ENCODE peak calls at places on chromosomes 2 and 18, in eight cellular contexts. B, Z, J, G, F, R, Q and P are unnamed samples.
A peak's percentile ranks its signal among the peaks of the same experiment; 100 is the strongest.

GRCh38 chr2:165746501-165746900 is 47.5 kb downstream of the GALNT3 start:
- DNase-seq in Q (no peak), J (no peak), B (no peak), G (no peak), Z (no peak), R (peak; percentile 15), F (no peak), P (no peak)

GRCh38 chr2:23073041-23073440 is 311.9 kb upstream of the KLHL29 start:
- DNase-seq in J (no peak), G (no peak), B (no peak), Z (no peak), F (no peak), R (no peak), Q (no peak), P (no peak)

GRCh38 chr2:3071645-3072044 is 306.0 kb downstream of the EIPR1 start:
- DNase-seq in R (no peak), F (no peak), B (no peak), Q (no peak), J (no peak), G (no peak), Z (no peak), P (no peak)

GRCh38 chr2:25041928-25042320 is at the start of gene EFR3B:
- DNase-seq in G (peak; percentile 95), R (peak; percentile 91), F (peak; percentile 86), J (peak; percentile 68), B (peak; percentile 97), Z (peak; percentile 95), Q (no peak), P (peak; percentile 92)

GRCh38 chr2:182763311-182763912 is 47.4 kb downstream of the DNAJC10 start:
- DNase-seq in G (peak; percentile 52), F (no peak), R (peak; percentile 65), J (peak; percentile 18), B (no peak), Z (peak; percentile 2), Q (no peak), P (peak; percentile 33)

GRCh38 chr2:152489364-152489763 is 154.4 kb downstream of the FMNL2 start:
- DNase-seq in F (no peak), Z (no peak), B (no peak), G (no peak), J (no peak), Q (no peak), R (no peak), P (no peak)

GRCh38 chr2:75619992-75620740 is 26.4 kb upstream of the MRPL19 start:
- DNase-seq in B (no peak), R (peak; percentile 56), Z (no peak), F (no peak), G (no peak), Q (no peak), J (no peak), P (no peak)

GRCh38 chr2:88845772-88846661 is 154.5 kb downstream of the RPIA start:
- DNase-seq in F (no peak), J (no peak), Q (no peak), G (no peak), R (no peak), B (no peak), Z (no peak), P (no peak)

GRCh38 chr2:105515581-105516415 is 116.9 kb upstream of the FHL2 start:
- DNase-seq in B (peak; percentile 87), R (peak; percentile 57), F (no peak), J (no peak), Q (no peak), G (no peak), Z (no peak), P (no peak)

GRCh38 chr18:72651033-72651432 is 106.9 kb upstream of the CBLN2 start:
- DNase-seq in B (no peak), F (no peak), Z (no peak), G (no peak), R (no peak), Q (no peak), J (no peak), P (no peak)

GRCh38 chr18:63237486-63237885 is 82.1 kb downstream of the BCL2 start:
- DNase-seq in F (no peak), J (no peak), R (peak; percentile 53), G (peak; percentile 78), Z (no peak), B (no peak), Q (no peak), P (no peak)

GRCh38 chr2:1540481-1540880 is 127.2 kb downstream of the TPO start:
- DNase-seq in G (no peak), Q (no peak), B (no peak), J (no peak), F (no peak), R (no peak), Z (no peak), P (no peak)

GRCh38 chr2:79887747-79888374 is 375.0 kb downstream of the CTNNA2 start:
- DNase-seq in G (peak; percentile 66), Q (peak; percentile 39), R (peak; percentile 43), J (peak; percentile 31), B (no peak), Z (peak; percentile 16), F (no peak), P (peak; percentile 59)

GRCh38 chr18:74116628-74117554 is 30.7 kb downstream of the FBXO15 start:
- DNase-seq in G (peak; percentile 60), Q (peak; percentile 18), B (no peak), R (peak; percentile 35), J (peak; percentile 8), Z (peak; percentile 69), F (no peak), P (peak; percentile 26)

GRCh38 chr2:205564761-205565160 is 117.5 kb upstream of the NRP2 start:
- DNase-seq in R (no peak), F (no peak), G (no peak), B (no peak), Z (no peak), J (no peak), Q (no peak), P (no peak)

DNA sequence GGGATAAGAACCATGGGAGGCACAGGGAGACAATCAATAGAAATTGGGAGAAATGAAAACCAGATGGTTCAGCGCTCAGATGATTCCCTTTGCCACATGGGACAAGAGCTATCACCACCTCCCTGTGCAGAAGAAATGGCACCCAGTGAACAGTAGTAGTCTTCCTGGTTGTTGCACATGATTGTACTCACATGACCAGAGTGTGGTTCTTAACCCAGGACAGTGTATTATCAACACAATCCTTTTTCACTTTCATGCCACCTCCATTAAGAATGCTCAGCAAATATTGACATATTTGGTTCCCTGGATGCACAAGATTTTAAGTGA is 149.0 kb upstream of the SH3BP4 start:
- DNase-seq in Z (no peak), G (no peak), Q (no peak), F (no peak), R (no peak), B (no peak), J (no peak), P (no peak)
- TF ChIP-seq CTCF in Z (no peak), G (no peak), Q (no peak), F (no peak), R (no peak), B (no peak), J (no peak), P (no peak)

GRCh38 chr2:196130039-196130825 is 41.1 kb downstream of the STK17B start:
- DNase-seq in R (no peak), Z (peak; percentile 44), F (no peak), J (no peak), G (no peak), Q (no peak), B (no peak), P (no peak)

GRCh38 chr2:196128749-196129148 is 42.6 kb downstream of the STK17B start:
- DNase-seq in G (no peak), F (no peak), B (no peak), R (no peak), Z (no peak), J (no peak), Q (no peak), P (no peak)

GRCh38 chr2:196131949-196132925 is 39.1 kb downstream of the STK17B start:
- DNase-seq in F (peak; percentile 31), J (no peak), Q (no peak), Z (peak; percentile 87), R (peak; percentile 43), B (no peak), G (peak; percentile 24), P (no peak)

GRCh38 chr2:196136151-196136550 is 35.2 kb downstream of the STK17B start:
- DNase-seq in Z (no peak), G (no peak), F (no peak), J (no peak), B (no peak), Q (no peak), R (peak; percentile 37), P (no peak)

DNA sequence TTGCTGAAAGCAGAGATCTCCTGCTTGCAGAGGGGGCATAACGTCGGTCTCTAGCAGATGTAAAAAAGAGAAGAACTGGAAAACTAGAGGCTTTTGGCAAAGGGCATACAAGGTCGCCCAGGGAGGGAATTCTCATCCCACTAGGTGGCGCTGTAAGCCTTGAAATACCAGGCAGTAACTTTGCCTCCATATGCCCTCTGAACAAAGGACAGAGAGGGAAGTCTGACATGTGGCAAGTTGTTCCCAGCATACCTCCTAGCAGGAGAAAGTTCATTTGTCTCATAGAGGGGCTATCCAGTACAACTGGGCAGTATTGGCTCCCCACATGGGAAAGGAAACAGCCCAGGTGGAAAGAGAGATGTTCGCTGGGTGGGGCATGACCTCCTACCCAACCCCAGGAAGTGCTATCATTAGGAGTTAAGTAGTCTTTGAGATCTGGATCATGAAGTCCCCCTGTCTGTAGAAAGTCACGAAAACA is 40.0 kb downstream of the STK17B start:
- DNase-seq in B (no peak), R (peak; percentile 25), G (peak; percentile 52), J (peak; percentile 66), F (peak; percentile 39), Z (peak; percentile 83), Q (peak; percentile 45), P (no peak)
- TF ChIP-seq CTCF in B (peak; percentile 29), R (no peak), G (peak; percentile 54), J (peak; percentile 64), F (peak; percentile 55), Z (peak; percentile 72), Q (peak; percentile 77), P (peak; percentile 32)

GRCh38 chr2:127175821-127176354 is 44.2 kb downstream of the CYP27C1 start:
- DNase-seq in J (no peak), F (no peak), B (no peak), Q (no peak), G (no peak), Z (no peak), R (no peak), P (no peak)

GRCh38 chr2:127174977-127175376 is 45.1 kb downstream of the CYP27C1 start:
- DNase-seq in G (peak; percentile 46), Q (no peak), B (peak; percentile 28), J (no peak), F (no peak), Z (no peak), R (no peak), P (no peak)

GRCh38 chr2:127173073-127173472 is 47.0 kb downstream of the CYP27C1 start:
- DNase-seq in J (no peak), F (no peak), R (peak; percentile 94), B (peak; percentile 34), Q (no peak), Z (no peak), G (peak; percentile 91), P (no peak)

GRCh38 chr2:127175406-127175805 is 44.7 kb downstream of the CYP27C1 start:
- DNase-seq in R (peak; percentile 40), B (peak; percentile 50), Q (no peak), J (no peak), F (no peak), Z (no peak), G (no peak), P (no peak)

GRCh38 chr2:127174176-127174575 is 45.9 kb downstream of the CYP27C1 start:
- DNase-seq in F (no peak), J (no peak), Q (no peak), B (no peak), G (peak; percentile 58), Z (peak; percentile 22), R (peak; percentile 44), P (peak; percentile 45)
- TF ChIP-seq CTCF in F (no peak), J (peak; percentile 33), Q (no peak), B (no peak), G (peak; percentile 52), Z (peak; percentile 32), R (peak; percentile 21), P (peak; percentile 42)

GRCh38 chr2:72825271-72826155 is at the start of gene EXOC6B:
- DNase-seq in Q (peak; percentile 38), R (peak; percentile 88), F (peak; percentile 86), B (peak; percentile 93), G (peak; percentile 92), J (peak; percentile 83), Z (peak; percentile 90), P (peak; percentile 97)
- TF ChIP-seq CTCF in Q (no peak), R (peak; percentile 1), F (no peak), B (no peak), G (no peak), J (no peak), Z (no peak), P (peak; percentile 6)